ENCODE peak calls at places on chromosomes 1 and 21, in seven cellular contexts. One of them, this sample, is unnamed.

GRCh38 chr21:45471229-45472052 is 66.5 kb downstream of the COL18A1 start:
- DNase-seq in cardiac muscle cell: peak
- DNase-seq in kidney: peak
- DNase-seq in AG10803: peak
- DNase-seq in A549: peak
- DNase-seq in SK-N-SH: no peak
- DNase-seq in Panc1: no peak
- DNase-seq in this sample: peak

GRCh38 chr1:218779341-218779831 is 394.3 kb upstream of the LYPLAL1 start:
- DNase-seq in AG10803: no peak
- DNase-seq in Panc1: no peak
- DNase-seq in cardiac muscle cell: no peak
- DNase-seq in SK-N-SH: no peak
- DNase-seq in kidney: no peak
- DNase-seq in A549: no peak
- DNase-seq in this sample: peak

GRCh38 chr21:37797403-37797802 is 118.9 kb downstream of the KCNJ6 start:
- DNase-seq in A549: no peak
- DNase-seq in cardiac muscle cell: no peak
- DNase-seq in kidney: no peak
- DNase-seq in SK-N-SH: no peak
- DNase-seq in Panc1: no peak
- DNase-seq in AG10803: no peak
- DNase-seq in this sample: no peak

GRCh38 chr1:184915463-184916080 is 58.7 kb downstream of the NIBAN1 start:
- DNase-seq in kidney: no peak
- DNase-seq in AG10803: peak
- DNase-seq in SK-N-SH: no peak
- DNase-seq in Panc1: no peak
- DNase-seq in cardiac muscle cell: no peak
- DNase-seq in A549: no peak
- DNase-seq in this sample: no peak

GRCh38 chr1:111192643-111193519 is 7.6 kb downstream of the DENND2D start:
- DNase-seq in SK-N-SH: no peak
- DNase-seq in Panc1: no peak
- DNase-seq in kidney: no peak
- DNase-seq in AG10803: peak
- DNase-seq in cardiac muscle cell: peak
- DNase-seq in A549: no peak
- DNase-seq in this sample: peak

GRCh38 chr1:2102753-2103152 is 52.5 kb downstream of the PRKCZ start:
- DNase-seq in kidney: peak
- DNase-seq in A549: no peak
- DNase-seq in cardiac muscle cell: no peak
- DNase-seq in Panc1: no peak
- DNase-seq in SK-N-SH: no peak
- DNase-seq in AG10803: no peak
- DNase-seq in this sample: no peak

GRCh38 chr1:3036646-3037280 is 15.5 kb downstream of the ACTRT2 start:
- DNase-seq in kidney: peak
- DNase-seq in cardiac muscle cell: no peak
- DNase-seq in Panc1: no peak
- DNase-seq in SK-N-SH: no peak
- DNase-seq in A549: no peak
- DNase-seq in AG10803: no peak
- DNase-seq in this sample: no peak

GRCh38 chr21:37562920-37563640 is 196.5 kb downstream of the DYRK1A start:
- DNase-seq in AG10803: no peak
- DNase-seq in cardiac muscle cell: no peak
- DNase-seq in A549: no peak
- DNase-seq in Panc1: no peak
- DNase-seq in kidney: no peak
- DNase-seq in SK-N-SH: no peak
- DNase-seq in this sample: no peak

GRCh38 chr1:180218806-180219765 is 11.0 kb upstream of the LHX4 start:
- DNase-seq in A549: no peak
- DNase-seq in cardiac muscle cell: no peak
- DNase-seq in SK-N-SH: no peak
- DNase-seq in kidney: no peak
- DNase-seq in Panc1: no peak
- DNase-seq in AG10803: no peak
- DNase-seq in this sample: no peak

GRCh38 chr1:24929091-24929875 is 793 bp downstream of the RUNX3 start:
- DNase-seq in kidney: no peak
- DNase-seq in Panc1: no peak
- DNase-seq in SK-N-SH: peak
- DNase-seq in A549: peak
- DNase-seq in AG10803: peak
- DNase-seq in cardiac muscle cell: peak
- DNase-seq in this sample: no peak

GRCh38 chr1:228098323-228098931 is 4.7 kb downstream of the C1orf35 start:
- DNase-seq in Panc1: no peak
- DNase-seq in kidney: no peak
- DNase-seq in SK-N-SH: peak
- DNase-seq in cardiac muscle cell: no peak
- DNase-seq in A549: no peak
- DNase-seq in AG10803: no peak
- DNase-seq in this sample: no peak

GRCh38 chr1:186722711-186723309 is 42.6 kb upstream of the PTGS2 start:
- DNase-seq in Panc1: no peak
- DNase-seq in cardiac muscle cell: peak
- DNase-seq in A549: peak
- DNase-seq in AG10803: peak
- DNase-seq in SK-N-SH: peak
- DNase-seq in kidney: no peak
- DNase-seq in this sample: peak

GRCh38 chr1:172325562-172325961 is 94.9 kb upstream of the C1orf105 start:
- DNase-seq in A549: peak
- DNase-seq in AG10803: peak
- DNase-seq in SK-N-SH: no peak
- DNase-seq in Panc1: no peak
- DNase-seq in kidney: no peak
- DNase-seq in cardiac muscle cell: peak
- DNase-seq in this sample: no peak

GRCh38 chr1:179303173-179303572 is 9.6 kb downstream of the SOAT1 start:
- DNase-seq in A549: no peak
- DNase-seq in Panc1: no peak
- DNase-seq in kidney: no peak
- DNase-seq in cardiac muscle cell: no peak
- DNase-seq in SK-N-SH: no peak
- DNase-seq in AG10803: no peak
- DNase-seq in this sample: no peak

GRCh38 chr21:44844256-44844655 is 26.4 kb upstream of the SUMO3 start:
- DNase-seq in AG10803: no peak
- DNase-seq in SK-N-SH: no peak
- DNase-seq in Panc1: no peak
- DNase-seq in A549: no peak
- DNase-seq in cardiac muscle cell: no peak
- DNase-seq in kidney: peak
- DNase-seq in this sample: no peak

GRCh38 chr1:155892801-155893200 is 18.3 kb downstream of the RIT1 start:
- DNase-seq in cardiac muscle cell: peak
- DNase-seq in Panc1: peak
- DNase-seq in AG10803: peak
- DNase-seq in SK-N-SH: no peak
- DNase-seq in kidney: no peak
- DNase-seq in A549: peak
- DNase-seq in this sample: peak

DNA sequence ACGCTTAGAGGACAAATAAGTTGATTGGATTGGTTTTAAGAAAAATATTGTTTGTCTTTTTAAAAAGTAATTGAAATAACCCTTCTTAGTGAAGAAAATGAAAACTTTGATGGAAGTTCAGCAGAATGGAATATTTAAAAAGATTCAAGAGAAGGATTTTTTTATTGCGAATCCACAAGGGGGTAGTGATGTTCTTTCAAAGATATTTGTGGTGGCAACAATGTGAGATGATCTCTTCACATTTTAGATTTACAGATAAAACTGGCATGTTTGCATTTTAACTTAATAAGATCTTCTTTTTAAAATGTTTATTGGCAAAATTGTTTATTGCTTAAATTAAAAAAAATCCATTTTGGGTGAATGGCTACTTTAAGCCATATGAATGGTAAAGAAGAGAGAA is 8.9 kb downstream of the CAMTA1 start:
- DNase-seq in kidney: no peak
- DNase-seq in Panc1: no peak
- DNase-seq in SK-N-SH: peak
- DNase-seq in cardiac muscle cell: peak
- DNase-seq in A549: peak
- DNase-seq in AG10803: peak
- DNase-seq in this sample: no peak
- TF ChIP-seq CTCF in kidney: peak
- TF ChIP-seq CTCF in Panc1: no peak
- TF ChIP-seq CTCF in SK-N-SH: peak
- TF ChIP-seq CTCF in cardiac muscle cell: peak
- TF ChIP-seq CTCF in A549: peak
- TF ChIP-seq CTCF in AG10803: peak
- TF ChIP-seq CTCF in this sample: peak

GRCh38 chr1:31570228-31570627 is 6.1 kb upstream of the TINAGL1 start:
- DNase-seq in A549: no peak
- DNase-seq in kidney: no peak
- DNase-seq in SK-N-SH: no peak
- DNase-seq in Panc1: no peak
- DNase-seq in cardiac muscle cell: no peak
- DNase-seq in AG10803: no peak
- DNase-seq in this sample: no peak
- H3K4me3 ChIP-seq in A549: no peak
- H3K4me3 ChIP-seq in kidney: no peak
- H3K4me3 ChIP-seq in SK-N-SH: no peak
- H3K4me3 ChIP-seq in Panc1: no peak
- H3K4me3 ChIP-seq in cardiac muscle cell: no peak
- H3K4me3 ChIP-seq in AG10803: no peak
- H3K4me3 ChIP-seq in this sample: no peak

GRCh38 chr1:243409284-243409683 is 153.4 kb downstream of the SDCCAG8 start:
- DNase-seq in SK-N-SH: no peak
- DNase-seq in A549: peak
- DNase-seq in Panc1: no peak
- DNase-seq in cardiac muscle cell: peak
- DNase-seq in kidney: no peak
- DNase-seq in AG10803: peak
- DNase-seq in this sample: no peak
- TF ChIP-seq CTCF in SK-N-SH: peak
- TF ChIP-seq CTCF in A549: peak
- TF ChIP-seq CTCF in Panc1: peak
- TF ChIP-seq CTCF in cardiac muscle cell: peak
- TF ChIP-seq CTCF in kidney: no peak
- TF ChIP-seq CTCF in AG10803: peak
- TF ChIP-seq CTCF in this sample: peak

DNA sequence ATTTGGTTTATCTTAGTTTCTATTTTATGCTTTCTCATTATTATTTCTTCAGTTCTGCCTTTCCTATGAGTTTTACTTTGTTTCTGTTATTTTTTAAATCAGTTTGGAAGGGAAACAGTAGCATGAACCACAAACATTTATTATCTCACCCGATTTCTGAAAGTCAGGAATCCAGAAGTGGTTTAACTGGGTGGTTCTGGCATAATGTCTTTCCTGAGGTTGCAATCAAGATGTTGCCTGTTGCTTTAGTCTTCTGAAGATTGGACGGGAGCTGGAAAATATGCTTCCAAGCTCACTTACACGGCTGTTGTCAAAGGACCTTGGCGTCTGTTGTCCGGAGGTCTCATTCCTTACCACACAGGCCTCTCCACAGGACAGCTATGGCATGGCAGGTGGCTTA is 50.4 kb downstream of the SNRPE start:
- DNase-seq in Panc1: no peak
- DNase-seq in AG10803: peak
- DNase-seq in kidney: no peak
- DNase-seq in cardiac muscle cell: peak
- DNase-seq in SK-N-SH: no peak
- DNase-seq in A549: no peak
- DNase-seq in this sample: no peak
- H3K4me3 ChIP-seq in Panc1: no peak
- H3K4me3 ChIP-seq in AG10803: no peak
- H3K4me3 ChIP-seq in kidney: no peak
- H3K4me3 ChIP-seq in cardiac muscle cell: no peak
- H3K4me3 ChIP-seq in SK-N-SH: no peak
- H3K4me3 ChIP-seq in A549: no peak
- H3K4me3 ChIP-seq in this sample: no peak

DNA sequence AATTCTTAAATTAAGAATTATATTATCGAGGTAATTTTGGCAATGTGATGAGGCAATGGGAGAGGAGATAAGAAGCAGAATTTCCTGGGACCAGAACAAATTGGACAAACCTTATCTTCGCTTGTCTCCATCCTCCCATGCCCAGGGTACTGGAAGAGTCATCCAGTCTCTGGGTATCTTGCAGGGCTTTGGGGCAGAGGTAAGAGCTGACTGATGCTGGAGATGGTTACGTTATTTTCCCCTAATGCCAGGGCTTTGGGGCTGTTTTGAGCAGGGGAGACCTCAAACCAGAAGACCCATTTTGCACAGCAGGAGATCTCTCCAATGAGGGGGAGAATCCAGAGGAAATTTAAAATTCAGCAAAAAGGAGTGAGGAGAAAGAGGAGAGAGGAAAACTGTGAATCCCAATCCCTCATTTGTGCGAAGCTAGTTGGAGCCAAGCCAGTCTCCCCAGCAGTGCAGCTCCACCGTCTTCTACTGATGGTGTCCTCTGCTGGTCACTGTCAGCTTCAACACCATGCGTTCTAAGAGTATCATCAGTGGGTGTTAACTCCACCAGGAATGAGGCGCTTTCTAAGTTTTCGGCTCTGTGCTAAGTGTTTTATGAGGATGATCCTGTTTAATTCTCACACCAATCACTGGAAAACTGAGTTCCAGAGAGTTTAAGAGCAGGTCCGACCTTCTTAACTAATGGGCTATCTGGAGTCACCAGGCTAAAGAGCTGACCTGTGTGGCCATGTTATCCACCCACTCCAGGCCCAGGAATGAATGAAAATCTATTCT is 86.8 kb upstream of the CD34 start:
- DNase-seq in kidney: peak
- DNase-seq in AG10803: peak
- DNase-seq in Panc1: peak
- DNase-seq in A549: peak
- DNase-seq in cardiac muscle cell: peak
- DNase-seq in SK-N-SH: peak
- DNase-seq in this sample: peak
- TF ChIP-seq CTCF in kidney: peak
- TF ChIP-seq CTCF in AG10803: peak
- TF ChIP-seq CTCF in Panc1: peak
- TF ChIP-seq CTCF in A549: peak
- TF ChIP-seq CTCF in cardiac muscle cell: peak
- TF ChIP-seq CTCF in SK-N-SH: peak
- TF ChIP-seq CTCF in this sample: peak

DNA sequence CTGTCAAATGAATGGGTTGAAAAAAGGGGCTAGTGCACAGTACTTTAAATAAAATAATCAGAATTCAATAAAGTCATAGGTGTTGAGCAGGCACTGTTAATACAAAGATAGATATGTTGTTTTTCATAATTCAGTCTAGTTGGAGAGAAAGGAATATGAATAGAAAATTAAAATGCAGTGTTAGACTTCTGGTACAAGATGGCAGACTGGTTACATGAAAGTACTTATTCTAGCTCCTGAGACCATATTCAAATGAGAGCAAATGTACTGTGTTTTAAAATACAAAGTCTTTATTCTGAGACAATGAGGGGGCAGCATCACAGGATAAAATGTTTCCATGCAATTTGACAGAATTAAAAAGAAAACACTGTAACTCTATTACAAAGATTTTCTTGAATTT is 542.1 kb downstream of the COL11A1 start:
- DNase-seq in AG10803: no peak
- DNase-seq in cardiac muscle cell: no peak
- DNase-seq in SK-N-SH: no peak
- DNase-seq in A549: no peak
- DNase-seq in kidney: no peak
- DNase-seq in Panc1: no peak
- DNase-seq in this sample: no peak
- H3K4me3 ChIP-seq in AG10803: no peak
- H3K4me3 ChIP-seq in cardiac muscle cell: no peak
- H3K4me3 ChIP-seq in SK-N-SH: no peak
- H3K4me3 ChIP-seq in A549: no peak
- H3K4me3 ChIP-seq in kidney: no peak
- H3K4me3 ChIP-seq in Panc1: no peak
- H3K4me3 ChIP-seq in this sample: no peak